ENCODE peak calls at places on chromosomes 1 and 21, in eight cellular contexts. One of them, this sample, is unnamed.

GRCh38 chr21:45172408-45172807 is 98.0 kb downstream of the ADARB1 start:
- DNase-seq in activated naive CD8-positive, alpha-beta T cell treated with anti-CD3 and anti-CD28 coated beads, Interleukin-2, amount 50 U/mL, for 24 hours: no peak
- DNase-seq in NCI-H2029: no peak
- DNase-seq in mesendoderm: no peak
- DNase-seq in RWPE1: no peak
- DNase-seq in NCI-H1436: no peak
- DNase-seq in fibroblast of the conjunctiva: no peak
- DNase-seq in fibroblast of lung: no peak
- DNase-seq in this sample: no peak

GRCh38 chr1:17485280-17485679 is 45.8 kb upstream of the RCC2 start:
- DNase-seq in activated naive CD8-positive, alpha-beta T cell treated with anti-CD3 and anti-CD28 coated beads, Interleukin-2, amount 50 U/mL, for 24 hours: peak
- DNase-seq in NCI-H2029: no peak
- DNase-seq in mesendoderm: peak
- DNase-seq in RWPE1: peak
- DNase-seq in NCI-H1436: no peak
- DNase-seq in fibroblast of the conjunctiva: no peak
- DNase-seq in fibroblast of lung: no peak
- DNase-seq in this sample: peak

GRCh38 chr1:169483500-169483966 is 2.2 kb downstream of the SLC19A2 start:
- DNase-seq in activated naive CD8-positive, alpha-beta T cell treated with anti-CD3 and anti-CD28 coated beads, Interleukin-2, amount 50 U/mL, for 24 hours: no peak
- DNase-seq in NCI-H2029: peak
- DNase-seq in mesendoderm: no peak
- DNase-seq in RWPE1: no peak
- DNase-seq in NCI-H1436: no peak
- DNase-seq in fibroblast of the conjunctiva: peak
- DNase-seq in fibroblast of lung: peak
- DNase-seq in this sample: peak

GRCh38 chr1:193406901-193407300 is 220.5 kb upstream of the B3GALT2 start:
- DNase-seq in activated naive CD8-positive, alpha-beta T cell treated with anti-CD3 and anti-CD28 coated beads, Interleukin-2, amount 50 U/mL, for 24 hours: no peak
- DNase-seq in NCI-H2029: peak
- DNase-seq in mesendoderm: peak
- DNase-seq in RWPE1: peak
- DNase-seq in NCI-H1436: peak
- DNase-seq in fibroblast of the conjunctiva: peak
- DNase-seq in fibroblast of lung: peak
- DNase-seq in this sample: peak

GRCh38 chr1:64966158-64966963 is at the start of gene JAK1:
- DNase-seq in activated naive CD8-positive, alpha-beta T cell treated with anti-CD3 and anti-CD28 coated beads, Interleukin-2, amount 50 U/mL, for 24 hours: peak
- DNase-seq in NCI-H2029: peak
- DNase-seq in mesendoderm: peak
- DNase-seq in RWPE1: peak
- DNase-seq in NCI-H1436: peak
- DNase-seq in fibroblast of the conjunctiva: peak
- DNase-seq in fibroblast of lung: peak
- DNase-seq in this sample: peak

GRCh38 chr1:180401999-180402398 is 100.4 kb downstream of the ACBD6 start:
- DNase-seq in activated naive CD8-positive, alpha-beta T cell treated with anti-CD3 and anti-CD28 coated beads, Interleukin-2, amount 50 U/mL, for 24 hours: no peak
- DNase-seq in NCI-H2029: no peak
- DNase-seq in mesendoderm: no peak
- DNase-seq in RWPE1: no peak
- DNase-seq in NCI-H1436: no peak
- DNase-seq in fibroblast of the conjunctiva: no peak
- DNase-seq in fibroblast of lung: no peak
- DNase-seq in this sample: no peak

GRCh38 chr1:164613176-164613575 is 54.2 kb downstream of the PBX1 start:
- DNase-seq in activated naive CD8-positive, alpha-beta T cell treated with anti-CD3 and anti-CD28 coated beads, Interleukin-2, amount 50 U/mL, for 24 hours: no peak
- DNase-seq in NCI-H2029: no peak
- DNase-seq in mesendoderm: peak
- DNase-seq in RWPE1: peak
- DNase-seq in NCI-H1436: no peak
- DNase-seq in fibroblast of the conjunctiva: no peak
- DNase-seq in fibroblast of lung: peak
- DNase-seq in this sample: no peak

GRCh38 chr1:221418346-221418745 is 323.5 kb downstream of the DUSP10 start:
- DNase-seq in activated naive CD8-positive, alpha-beta T cell treated with anti-CD3 and anti-CD28 coated beads, Interleukin-2, amount 50 U/mL, for 24 hours: no peak
- DNase-seq in NCI-H2029: no peak
- DNase-seq in mesendoderm: no peak
- DNase-seq in RWPE1: no peak
- DNase-seq in NCI-H1436: no peak
- DNase-seq in fibroblast of the conjunctiva: no peak
- DNase-seq in fibroblast of lung: peak
- DNase-seq in this sample: no peak

GRCh38 chr1:31040038-31040437 is 25.5 kb downstream of the PUM1 start:
- DNase-seq in activated naive CD8-positive, alpha-beta T cell treated with anti-CD3 and anti-CD28 coated beads, Interleukin-2, amount 50 U/mL, for 24 hours: no peak
- DNase-seq in NCI-H2029: peak
- DNase-seq in mesendoderm: no peak
- DNase-seq in RWPE1: no peak
- DNase-seq in NCI-H1436: no peak
- DNase-seq in fibroblast of the conjunctiva: no peak
- DNase-seq in fibroblast of lung: no peak
- DNase-seq in this sample: no peak

GRCh38 chr21:34574581-34574980 is 40.3 kb downstream of the RCAN1 start:
- DNase-seq in activated naive CD8-positive, alpha-beta T cell treated with anti-CD3 and anti-CD28 coated beads, Interleukin-2, amount 50 U/mL, for 24 hours: no peak
- DNase-seq in NCI-H2029: no peak
- DNase-seq in mesendoderm: no peak
- DNase-seq in RWPE1: no peak
- DNase-seq in NCI-H1436: no peak
- DNase-seq in fibroblast of the conjunctiva: no peak
- DNase-seq in fibroblast of lung: no peak
- DNase-seq in this sample: no peak

This sample was measured in SK-N-DZ.